ENCODE peak calls at places on chromosome 16, in seven cellular contexts. F is kidney; M is thyroid gland; O is adrenal gland; N is PC-3; V is breast epithelium; S is CD4-positive, CD25-positive, alpha-beta regulatory T cell. Y is an unnamed sample. For H3K4me1, the result is how much of the 10 kb centered on the place peaks cover.

GRCh38 chr16:88891083-88891482 is 24.6 kb upstream of the PABPN1L start:
- DNase-seq in F (no peak), O (no peak), S (no peak), M (no peak), V (no peak), N (no peak), Y (no peak)

GRCh38 chr16:31105677-31106213 is 2.4 kb upstream of the BCKDK start:
- DNase-seq in V (peak), M (peak), O (peak), F (peak), N (peak), S (peak), Y (peak)

GRCh38 chr16:1422076-1422475 is 1.5 kb upstream of the UQCC4 start:
- DNase-seq in S (no peak), F (no peak), N (no peak), V (no peak), O (no peak), M (peak), Y (no peak)

GRCh38 chr16:81608515-81609209 is 164.1 kb downstream of the CMIP start:
- DNase-seq in V (no peak), O (peak), N (no peak), S (no peak), M (no peak), F (no peak), Y (no peak)

GRCh38 chr16:78778724-78779004 is 679.2 kb downstream of the WWOX start:
- DNase-seq in F (no peak), M (no peak), V (no peak), O (no peak), S (no peak), N (no peak), Y (no peak)

GRCh38 chr16:30351586-30352419 is 3.3 kb downstream of the CD2BP2 start:
- DNase-seq in V (peak), O (peak), F (peak), S (no peak), M (peak), N (peak), Y (peak)

GRCh38 chr16:81136331-81137011 is 40.3 kb upstream of the GCSH start:
- DNase-seq in M (peak), N (no peak), F (no peak), O (no peak), V (no peak), S (no peak), Y (peak)

GRCh38 chr16:80007216-80007615 is 406.7 kb upstream of the MAF start:
- DNase-seq in N (no peak), M (no peak), S (no peak), F (no peak), O (no peak), V (no peak), Y (no peak)

GRCh38 chr16:86984975-86985655 is 332.1 kb downstream of the C16orf95 start:
- DNase-seq in S (no peak), N (no peak), M (no peak), O (no peak), F (peak), V (peak), Y (no peak)

GRCh38 chr16:17105239-17105721 is 365.5 kb downstream of the XYLT1 start:
- DNase-seq in V (no peak), F (no peak), O (peak), M (no peak), N (no peak), S (peak), Y (no peak)

GRCh38 chr16:9457215-9457614 is 365.8 kb downstream of the HAPSTR1 start:
- DNase-seq in N (no peak), S (no peak), M (peak), V (no peak), O (no peak), F (no peak), Y (no peak)

GRCh38 chr16:85978291-85978775 is 79.4 kb downstream of the IRF8 start:
- DNase-seq in N (no peak), S (no peak), M (no peak), V (no peak), O (peak), F (no peak), Y (no peak)

DNA sequence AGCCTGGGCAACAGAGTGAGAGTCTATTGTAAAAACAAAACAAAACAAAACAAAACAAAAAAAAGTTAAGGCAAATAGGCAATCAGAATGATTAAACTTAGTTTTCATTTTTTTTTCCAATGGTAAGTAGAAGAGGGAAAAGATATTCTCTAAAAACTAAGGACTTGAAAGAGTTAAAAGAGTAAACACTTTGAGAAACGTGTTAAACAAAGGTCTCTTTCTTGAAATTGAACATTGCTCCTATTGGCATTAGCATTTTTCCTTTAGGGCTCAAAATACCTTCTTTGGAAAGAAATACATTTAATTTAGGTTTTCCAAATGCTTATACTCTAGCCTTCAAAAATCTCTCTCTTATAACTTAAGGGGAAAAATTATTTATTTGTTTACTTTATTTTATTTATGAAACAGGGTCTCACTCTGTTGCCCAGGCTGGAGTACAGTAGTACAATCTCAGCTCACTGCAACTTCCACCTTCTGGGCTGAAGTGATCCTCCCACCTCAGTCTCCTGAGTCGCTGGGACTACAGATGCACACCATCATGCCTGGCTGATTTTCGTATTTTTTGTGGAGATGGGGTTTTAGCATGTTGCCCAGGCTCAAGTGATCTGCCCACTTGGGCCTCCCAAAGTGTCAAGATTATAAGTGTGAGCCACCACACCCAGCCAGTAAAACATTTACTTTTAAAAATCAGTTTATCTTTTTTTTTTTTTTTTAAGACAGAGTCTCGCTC is 44.7 kb upstream of the VPS4A start:
- DNase-seq in V (no peak), N (no peak), M (no peak), S (no peak), O (no peak), F (no peak), Y (no peak)
- H3K4me3 ChIP-seq in V (no peak), N (no peak), M (no peak), S (no peak), O (no peak), F (no peak), Y (no peak)

GRCh38 chr16:14309906-14310305 is 238.8 kb downstream of the MRTFB start:
- DNase-seq in F (no peak), V (no peak), O (peak), M (no peak), N (peak), S (no peak), Y (peak)
- H3K27ac ChIP-seq in F (no peak), V (peak), O (peak), M (no peak), N (peak), S (no peak), Y (peak)

GRCh38 chr16:3859875-3860274 is 20.6 kb downstream of the CREBBP start:
- DNase-seq in M (no peak), N (no peak), V (no peak), O (no peak), F (no peak), S (no peak), Y (no peak)

GRCh38 chr16:3858809-3859208 is 21.7 kb downstream of the CREBBP start:
- DNase-seq in V (no peak), M (no peak), N (no peak), F (no peak), O (no peak), S (no peak), Y (no peak)

GRCh38 chr16:3856367-3857141 is 24.0 kb downstream of the CREBBP start:
- DNase-seq in S (no peak), N (no peak), O (no peak), V (no peak), M (no peak), F (no peak), Y (no peak)

GRCh38 chr16:3855142-3855541 is 25.4 kb downstream of the CREBBP start:
- DNase-seq in N (no peak), S (no peak), M (no peak), F (no peak), O (no peak), V (no peak), Y (no peak)

GRCh38 chr16:3857189-3858013 is 23.1 kb downstream of the CREBBP start:
- DNase-seq in S (no peak), N (no peak), V (no peak), M (no peak), O (peak), F (no peak), Y (no peak)
- H3K4me1 ChIP-seq in S (half or more), N (under half), V (under half), M (half or more), O (under half), F (under half), Y (under half)

GRCh38 chr16:67199011-67199807 is at the start of gene ELMO3:
- DNase-seq in N (no peak), M (peak), O (no peak), V (peak), F (peak), S (no peak), Y (no peak)
- H3K4me3 ChIP-seq in N (no peak), M (no peak), O (no peak), V (no peak), F (peak), S (no peak), Y (no peak)

DNA sequence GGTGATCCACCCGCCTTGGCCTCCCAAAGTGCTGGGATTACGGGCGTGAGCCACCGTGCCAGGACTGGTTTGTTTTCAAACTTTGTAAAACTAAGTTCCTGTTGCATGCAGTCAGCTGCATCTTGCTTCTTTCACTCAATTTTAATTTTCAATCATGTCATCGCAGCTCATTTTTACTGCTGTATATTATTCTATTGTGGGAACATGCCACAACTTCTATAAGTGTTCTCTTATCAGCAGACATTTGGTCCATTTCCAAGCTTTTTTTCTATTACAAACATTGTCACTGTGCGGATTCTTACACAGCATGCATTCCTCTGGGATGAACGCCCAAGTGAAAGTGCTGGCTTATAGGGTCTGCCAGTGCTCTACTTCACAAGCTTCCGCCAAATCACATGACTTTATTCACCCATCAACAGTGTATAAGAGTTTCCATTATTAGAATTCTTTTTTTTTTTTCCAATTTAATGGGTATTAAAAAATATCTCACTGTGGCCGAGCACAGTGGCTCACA is 22.7 kb downstream of the GINS3 start:
- DNase-seq in O (no peak), M (no peak), V (no peak), S (no peak), N (no peak), F (no peak), Y (no peak)
- H3K27ac ChIP-seq in O (no peak), M (no peak), V (no peak), S (no peak), N (no peak), F (no peak), Y (no peak)

GRCh38 chr16:50539053-50539615 is 9.1 kb upstream of the NKD1 start:
- DNase-seq in S (no peak), F (no peak), M (no peak), O (no peak), N (no peak), V (no peak), Y (no peak)
- H3K4me1 ChIP-seq in S (under half), F (under half), M (under half), O (under half), N (under half), V (under half), Y (under half)